ENCODE peak calls at places on chromosomes 6 and 20, in ten cellular contexts. Y is bronchial epithelial cell; C is transverse colon; V is IMR-90; Z is cardiac muscle cell; G is neural progenitor cell; B is fibroblast of lung; D is naive thymus-derived CD4-positive, alpha-beta T cell; H is Peyer's patch; U is OCI-LY7. K is an unnamed sample.

GRCh38 chr20:51259455-51259854 is 236.5 kb upstream of the KCNG1 start:
- DNase-seq in Y (no peak), C (no peak), V (no peak), Z (no peak), G (no peak), B (no peak), D (no peak), H (no peak), U (no peak), K (no peak)

GRCh38 chr6:34195726-34196115 is 41.0 kb upstream of the HMGA1 start:
- DNase-seq in Y (no peak), C (no peak), V (no peak), Z (no peak), G (no peak), B (no peak), D (no peak), H (no peak), U (no peak), K (no peak)

GRCh38 chr6:70738028-70738427 is 70.3 kb downstream of the SMAP1 start:
- DNase-seq in Y (no peak), C (no peak), V (peak; percentile 18), Z (no peak), G (no peak), B (no peak), D (no peak), H (no peak), U (no peak), K (no peak)

GRCh38 chr6:162671580-162672165 is 55.9 kb downstream of the PRKN start:
- DNase-seq in Y (no peak), C (no peak), V (no peak), Z (no peak), G (no peak), B (no peak), D (no peak), H (no peak), U (no peak), K (no peak)

GRCh38 chr6:38283734-38284362 is 355.9 kb downstream of the BTBD9 start:
- DNase-seq in Y (peak; percentile 80), C (no peak), V (peak; percentile 60), Z (no peak), G (no peak), B (no peak), D (no peak), H (no peak), U (no peak), K (no peak)

GRCh38 chr6:16511048-16511660 is 250.1 kb downstream of the ATXN1 start:
- DNase-seq in Y (peak; percentile 45), C (no peak), V (peak; percentile 48), Z (peak; percentile 46), G (peak; percentile 57), B (peak; percentile 61), D (no peak), H (no peak), U (peak; percentile 5), K (no peak)

GRCh38 chr20:58661298-58662141 is 10.4 kb downstream of the STX16 start:
- DNase-seq in Y (no peak), C (no peak), V (no peak), Z (no peak), G (no peak), B (no peak), D (peak; percentile 66), H (no peak), U (peak; percentile 13), K (peak; percentile 82)

GRCh38 chr20:3923818-3924217 is 34.6 kb downstream of the PANK2 start:
- DNase-seq in Y (peak; percentile 28), C (no peak), V (peak; percentile 77), Z (no peak), G (no peak), B (peak; percentile 49), D (no peak), H (no peak), U (no peak), K (no peak)

GRCh38 chr20:60271597-60271996 is 313.4 kb downstream of the CDH26 start:
- DNase-seq in Y (no peak), C (no peak), V (peak; percentile 12), Z (peak; percentile 10), G (peak; percentile 28), B (no peak), D (no peak), H (no peak), U (no peak), K (no peak)

GRCh38 chr6:144285798-144286502 is 815 bp downstream of the UTRN start:
- DNase-seq in Y (peak; percentile 12), C (peak; percentile 78), V (peak; percentile 30), Z (peak; percentile 83), G (peak; percentile 71), B (peak; percentile 59), D (peak; percentile 36), H (peak; percentile 73), U (no peak), K (peak; percentile 25)

GRCh38 chr6:34945317-34945716 is 56.3 kb downstream of the ANKS1A start:
- DNase-seq in Y (no peak), C (no peak), V (no peak), Z (no peak), G (no peak), B (no peak), D (no peak), H (no peak), U (no peak), K (no peak)

GRCh38 chr6:33091957-33092356 is 16.2 kb downstream of the HLA-DPB1 start:
- DNase-seq in Y (no peak), C (peak; percentile 51), V (no peak), Z (peak; percentile 47), G (peak; percentile 69), B (no peak), D (peak; percentile 47), H (no peak), U (peak; percentile 70), K (peak; percentile 43)

GRCh38 chr6:489762-490161 is 98.2 kb downstream of the IRF4 start:
- DNase-seq in Y (no peak), C (no peak), V (no peak), Z (no peak), G (no peak), B (no peak), D (no peak), H (no peak), U (no peak), K (no peak)

GRCh38 chr6:105388392-105388791 is 14.5 kb downstream of the PREP start:
- DNase-seq in Y (peak; percentile 87), C (no peak), V (no peak), Z (no peak), G (no peak), B (no peak), D (no peak), H (no peak), U (no peak), K (no peak)

GRCh38 chr6:105389543-105389942 is 13.3 kb downstream of the PREP start:
- DNase-seq in Y (no peak), C (no peak), V (no peak), Z (no peak), G (peak; percentile 53), B (no peak), D (no peak), H (no peak), U (no peak), K (no peak)

GRCh38 chr6:105391705-105392104 is 11.2 kb downstream of the PREP start:
- DNase-seq in Y (no peak), C (no peak), V (no peak), Z (no peak), G (no peak), B (no peak), D (no peak), H (no peak), U (no peak), K (no peak)
- H3K36me3 ChIP-seq in Y (peaks cover 4% of the 10 kb centered on the region), C (peaks cover 13% of the 10 kb centered on the region), V (peaks cover 14% of the 10 kb centered on the region), Z (no peaks in the 10 kb centered on the region), G (no peaks in the 10 kb centered on the region), B (peaks cover 2% of the 10 kb centered on the region), D (peaks cover 18% of the 10 kb centered on the region), H (peaks cover 26% of the 10 kb centered on the region), U (peaks cover 28% of the 10 kb centered on the region), K (peaks cover 8% of the 10 kb centered on the region)

GRCh38 chr6:7887278-7887991 is 23.2 kb downstream of the TXNDC5 start:
- DNase-seq in Y (no peak), C (no peak), V (no peak), Z (no peak), G (no peak), B (no peak), D (no peak), H (no peak), U (no peak), K (no peak)

GRCh38 chr6:7883381-7883780 is 27.2 kb downstream of the TXNDC5 start:
- DNase-seq in Y (no peak), C (no peak), V (no peak), Z (no peak), G (no peak), B (no peak), D (no peak), H (no peak), U (no peak), K (no peak)

GRCh38 chr6:7882505-7883257 is 27.9 kb downstream of the TXNDC5 start:
- DNase-seq in Y (no peak), C (no peak), V (no peak), Z (no peak), G (no peak), B (no peak), D (no peak), H (no peak), U (no peak), K (no peak)

GRCh38 chr6:7888587-7889357 is 21.8 kb downstream of the TXNDC5 start:
- DNase-seq in Y (no peak), C (no peak), V (no peak), Z (no peak), G (no peak), B (no peak), D (no peak), H (no peak), U (no peak), K (no peak)

GRCh38 chr6:7886132-7886531 is 24.5 kb downstream of the TXNDC5 start:
- DNase-seq in Y (no peak), C (no peak), V (no peak), Z (no peak), G (no peak), B (no peak), D (no peak), H (no peak), U (no peak), K (no peak)
- H3K36me3 ChIP-seq in Y (peaks cover 29% of the 10 kb centered on the region), C (peaks cover 43% of the 10 kb centered on the region), V (peaks cover 81% of the 10 kb centered on the region), Z (peaks cover 56% of the 10 kb centered on the region), G (peaks cover 3% of the 10 kb centered on the region), B (peaks cover 28% of the 10 kb centered on the region), D (peaks cover 68% of the 10 kb centered on the region), H (peaks cover 97% of the 10 kb centered on the region), U (peaks cover 100% of the 10 kb centered on the region), K (peaks cover 21% of the 10 kb centered on the region)

GRCh38 chr6:106659859-106660258 is 30.5 kb downstream of the QRSL1 start:
- DNase-seq in Y (no peak), C (no peak), V (no peak), Z (no peak), G (no peak), B (no peak), D (no peak), H (no peak), U (no peak), K (no peak)
- H3K36me3 ChIP-seq in Y (peaks cover 10% of the 10 kb centered on the region), C (peaks cover 54% of the 10 kb centered on the region), V (peaks cover 16% of the 10 kb centered on the region), Z (peaks cover 17% of the 10 kb centered on the region), G (peaks cover 25% of the 10 kb centered on the region), B (no peaks in the 10 kb centered on the region), D (peaks cover 66% of the 10 kb centered on the region), H (peaks cover 89% of the 10 kb centered on the region), U (peaks cover 100% of the 10 kb centered on the region), K (no peaks in the 10 kb centered on the region)

DNA sequence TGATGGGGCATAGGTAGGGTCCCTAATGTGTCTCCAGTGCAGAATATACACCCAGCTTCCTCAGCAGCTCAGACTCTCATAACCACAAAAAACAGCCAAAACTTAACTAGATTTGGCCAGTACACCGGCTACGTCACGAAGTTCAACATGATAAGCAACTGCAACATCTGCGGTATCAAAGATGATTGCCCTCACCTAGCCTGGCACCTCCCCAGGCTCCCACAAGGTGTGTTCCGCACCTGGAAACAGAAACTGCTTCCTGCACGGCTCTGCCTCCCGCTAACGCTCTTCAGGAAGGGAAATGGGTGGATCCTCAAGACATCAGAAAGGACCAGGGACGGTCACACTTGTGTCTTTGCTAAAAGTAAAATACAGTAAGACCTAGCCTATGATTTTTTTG is 9.5 kb downstream of the TXNDC5 start:
- DNase-seq in Y (no peak), C (peak; percentile 67), V (no peak), Z (no peak), G (no peak), B (no peak), D (no peak), H (peak; percentile 68), U (no peak), K (no peak)
- H3K36me3 ChIP-seq in Y (peaks cover 25% of the 10 kb centered on the region), C (peaks cover 29% of the 10 kb centered on the region), V (peaks cover 59% of the 10 kb centered on the region), Z (peaks cover 36% of the 10 kb centered on the region), G (peaks cover 6% of the 10 kb centered on the region), B (peaks cover 27% of the 10 kb centered on the region), D (peaks cover 29% of the 10 kb centered on the region), H (peaks cover 67% of the 10 kb centered on the region), U (peaks cover 100% of the 10 kb centered on the region), K (peaks cover 15% of the 10 kb centered on the region)

K was measured in CD8-positive, alpha-beta memory T cell.